ENCODE peak calls at places on chromosome 3, in six cellular contexts. One of them, this sample, is unnamed.

GRCh38 chr3:81173514-81173913 is 587.9 kb downstream of the GBE1 start:
- DNase-seq in H4: no peak
- DNase-seq in OCI-LY7: no peak
- DNase-seq in stimulated activated CD8-positive, alpha-beta memory T cell treated with anti-CD3 and anti-CD28 coated beads, Interleukin-7, amount 100 ng/mL, for 48 hours: no peak
- DNase-seq in HCT116: no peak
- DNase-seq in neural crest cell: no peak
- DNase-seq in this sample: peak

GRCh38 chr3:68773401-68773800 is 158.9 kb downstream of the TAFA4 start:
- DNase-seq in H4: no peak
- DNase-seq in OCI-LY7: no peak
- DNase-seq in stimulated activated CD8-positive, alpha-beta memory T cell treated with anti-CD3 and anti-CD28 coated beads, Interleukin-7, amount 100 ng/mL, for 48 hours: no peak
- DNase-seq in HCT116: no peak
- DNase-seq in neural crest cell: no peak
- DNase-seq in this sample: no peak

GRCh38 chr3:194418671-194419070 is 19.6 kb upstream of the GP5 start:
- DNase-seq in H4: no peak
- DNase-seq in OCI-LY7: no peak
- DNase-seq in stimulated activated CD8-positive, alpha-beta memory T cell treated with anti-CD3 and anti-CD28 coated beads, Interleukin-7, amount 100 ng/mL, for 48 hours: no peak
- DNase-seq in HCT116: no peak
- DNase-seq in neural crest cell: no peak
- DNase-seq in this sample: no peak

GRCh38 chr3:129892857-129893615 is 475 bp downstream of the TMCC1 start:
- DNase-seq in H4: peak
- DNase-seq in OCI-LY7: peak
- DNase-seq in stimulated activated CD8-positive, alpha-beta memory T cell treated with anti-CD3 and anti-CD28 coated beads, Interleukin-7, amount 100 ng/mL, for 48 hours: peak
- DNase-seq in HCT116: no peak
- DNase-seq in neural crest cell: peak
- DNase-seq in this sample: peak

GRCh38 chr3:67531149-67532101 is 123.0 kb downstream of the SUCLG2 start:
- DNase-seq in H4: no peak
- DNase-seq in OCI-LY7: no peak
- DNase-seq in stimulated activated CD8-positive, alpha-beta memory T cell treated with anti-CD3 and anti-CD28 coated beads, Interleukin-7, amount 100 ng/mL, for 48 hours: no peak
- DNase-seq in HCT116: no peak
- DNase-seq in neural crest cell: no peak
- DNase-seq in this sample: no peak

GRCh38 chr3:106957021-106957420 is 420.2 kb upstream of the CCDC54 start:
- DNase-seq in H4: no peak
- DNase-seq in OCI-LY7: no peak
- DNase-seq in stimulated activated CD8-positive, alpha-beta memory T cell treated with anti-CD3 and anti-CD28 coated beads, Interleukin-7, amount 100 ng/mL, for 48 hours: no peak
- DNase-seq in HCT116: no peak
- DNase-seq in neural crest cell: no peak
- DNase-seq in this sample: no peak

GRCh38 chr3:141414800-141415462 is 46.6 kb downstream of the ZBTB38 start:
- DNase-seq in H4: no peak
- DNase-seq in OCI-LY7: no peak
- DNase-seq in stimulated activated CD8-positive, alpha-beta memory T cell treated with anti-CD3 and anti-CD28 coated beads, Interleukin-7, amount 100 ng/mL, for 48 hours: no peak
- DNase-seq in HCT116: no peak
- DNase-seq in neural crest cell: no peak
- DNase-seq in this sample: no peak

GRCh38 chr3:41836360-41837134 is 125.4 kb downstream of the ULK4 start:
- DNase-seq in H4: no peak
- DNase-seq in OCI-LY7: no peak
- DNase-seq in stimulated activated CD8-positive, alpha-beta memory T cell treated with anti-CD3 and anti-CD28 coated beads, Interleukin-7, amount 100 ng/mL, for 48 hours: no peak
- DNase-seq in HCT116: no peak
- DNase-seq in neural crest cell: no peak
- DNase-seq in this sample: no peak

GRCh38 chr3:179027326-179027900 is 44.2 kb downstream of the ZMAT3 start:
- DNase-seq in H4: peak
- DNase-seq in OCI-LY7: no peak
- DNase-seq in stimulated activated CD8-positive, alpha-beta memory T cell treated with anti-CD3 and anti-CD28 coated beads, Interleukin-7, amount 100 ng/mL, for 48 hours: no peak
- DNase-seq in HCT116: no peak
- DNase-seq in neural crest cell: no peak
- DNase-seq in this sample: no peak

This sample was measured in KBM-7.